ENCODE peak calls at places on chromosomes 6 and 20, in ten cellular contexts. One of them, this sample, is unnamed.

GRCh38 chr6:106556368-106556960 is 72.8 kb downstream of the RTN4IP1 start:
- DNase-seq in progenitor cell of endocrine pancreas: no peak
- DNase-seq in CD4-positive, alpha-beta T cell: no peak
- DNase-seq in activated CD4-positive, alpha-beta T cell treated with anti-CD3 and anti-CD28 coated beads for 48 hours: no peak
- DNase-seq in effector CD4-positive, alpha-beta T cell: no peak
- DNase-seq in AML-193: peak
- DNase-seq in NT2/D1: no peak
- DNase-seq in NCI-H2029 treated with DMSO at 0.1 percent for 48 hours: no peak
- DNase-seq in sciatic nerve: no peak
- DNase-seq in effector CD8-positive, alpha-beta T cell: no peak
- DNase-seq in this sample: no peak

GRCh38 chr20:32040142-32040953 is 11.7 kb upstream of the HCK start:
- DNase-seq in progenitor cell of endocrine pancreas: no peak
- DNase-seq in CD4-positive, alpha-beta T cell: no peak
- DNase-seq in activated CD4-positive, alpha-beta T cell treated with anti-CD3 and anti-CD28 coated beads for 48 hours: no peak
- DNase-seq in effector CD4-positive, alpha-beta T cell: no peak
- DNase-seq in AML-193: peak
- DNase-seq in NT2/D1: no peak
- DNase-seq in NCI-H2029 treated with DMSO at 0.1 percent for 48 hours: no peak
- DNase-seq in sciatic nerve: no peak
- DNase-seq in effector CD8-positive, alpha-beta T cell: no peak
- DNase-seq in this sample: no peak

GRCh38 chr6:159989882-159990480 is 21.1 kb downstream of the IGF2R start:
- DNase-seq in progenitor cell of endocrine pancreas: no peak
- DNase-seq in CD4-positive, alpha-beta T cell: no peak
- DNase-seq in activated CD4-positive, alpha-beta T cell treated with anti-CD3 and anti-CD28 coated beads for 48 hours: no peak
- DNase-seq in effector CD4-positive, alpha-beta T cell: no peak
- DNase-seq in AML-193: peak
- DNase-seq in NT2/D1: no peak
- DNase-seq in NCI-H2029 treated with DMSO at 0.1 percent for 48 hours: no peak
- DNase-seq in sciatic nerve: no peak
- DNase-seq in effector CD8-positive, alpha-beta T cell: no peak
- DNase-seq in this sample: no peak

GRCh38 chr20:5474646-5475550 is 158.1 kb upstream of the PROKR2 start:
- DNase-seq in progenitor cell of endocrine pancreas: no peak
- DNase-seq in CD4-positive, alpha-beta T cell: no peak
- DNase-seq in activated CD4-positive, alpha-beta T cell treated with anti-CD3 and anti-CD28 coated beads for 48 hours: no peak
- DNase-seq in effector CD4-positive, alpha-beta T cell: no peak
- DNase-seq in AML-193: no peak
- DNase-seq in NT2/D1: no peak
- DNase-seq in NCI-H2029 treated with DMSO at 0.1 percent for 48 hours: peak
- DNase-seq in sciatic nerve: no peak
- DNase-seq in effector CD8-positive, alpha-beta T cell: no peak
- DNase-seq in this sample: no peak

GRCh38 chr6:158026054-158026900 is 44.6 kb downstream of the SYNJ2 start:
- DNase-seq in progenitor cell of endocrine pancreas: no peak
- DNase-seq in CD4-positive, alpha-beta T cell: peak
- DNase-seq in activated CD4-positive, alpha-beta T cell treated with anti-CD3 and anti-CD28 coated beads for 48 hours: peak
- DNase-seq in effector CD4-positive, alpha-beta T cell: peak
- DNase-seq in AML-193: peak
- DNase-seq in NT2/D1: no peak
- DNase-seq in NCI-H2029 treated with DMSO at 0.1 percent for 48 hours: peak
- DNase-seq in sciatic nerve: peak
- DNase-seq in effector CD8-positive, alpha-beta T cell: peak
- DNase-seq in this sample: peak

GRCh38 chr20:10328897-10329255 is 105.1 kb downstream of the MKKS start:
- DNase-seq in progenitor cell of endocrine pancreas: no peak
- DNase-seq in CD4-positive, alpha-beta T cell: no peak
- DNase-seq in activated CD4-positive, alpha-beta T cell treated with anti-CD3 and anti-CD28 coated beads for 48 hours: no peak
- DNase-seq in effector CD4-positive, alpha-beta T cell: no peak
- DNase-seq in AML-193: no peak
- DNase-seq in NT2/D1: no peak
- DNase-seq in NCI-H2029 treated with DMSO at 0.1 percent for 48 hours: peak
- DNase-seq in sciatic nerve: no peak
- DNase-seq in effector CD8-positive, alpha-beta T cell: no peak
- DNase-seq in this sample: no peak

GRCh38 chr20:53154540-53154939 is 182.4 kb downstream of the TSHZ2 start:
- DNase-seq in progenitor cell of endocrine pancreas: no peak
- DNase-seq in CD4-positive, alpha-beta T cell: no peak
- DNase-seq in activated CD4-positive, alpha-beta T cell treated with anti-CD3 and anti-CD28 coated beads for 48 hours: no peak
- DNase-seq in effector CD4-positive, alpha-beta T cell: no peak
- DNase-seq in AML-193: no peak
- DNase-seq in NT2/D1: no peak
- DNase-seq in NCI-H2029 treated with DMSO at 0.1 percent for 48 hours: no peak
- DNase-seq in sciatic nerve: no peak
- DNase-seq in effector CD8-positive, alpha-beta T cell: no peak
- DNase-seq in this sample: no peak

GRCh38 chr6:45163952-45164766 is 164.0 kb upstream of the RUNX2 start:
- DNase-seq in progenitor cell of endocrine pancreas: no peak
- DNase-seq in CD4-positive, alpha-beta T cell: no peak
- DNase-seq in activated CD4-positive, alpha-beta T cell treated with anti-CD3 and anti-CD28 coated beads for 48 hours: peak
- DNase-seq in effector CD4-positive, alpha-beta T cell: no peak
- DNase-seq in AML-193: no peak
- DNase-seq in NT2/D1: no peak
- DNase-seq in NCI-H2029 treated with DMSO at 0.1 percent for 48 hours: no peak
- DNase-seq in sciatic nerve: no peak
- DNase-seq in effector CD8-positive, alpha-beta T cell: no peak
- DNase-seq in this sample: no peak

GRCh38 chr6:35050291-35050987 is 90.7 kb downstream of the TCP11 start:
- DNase-seq in progenitor cell of endocrine pancreas: no peak
- DNase-seq in CD4-positive, alpha-beta T cell: no peak
- DNase-seq in activated CD4-positive, alpha-beta T cell treated with anti-CD3 and anti-CD28 coated beads for 48 hours: no peak
- DNase-seq in effector CD4-positive, alpha-beta T cell: no peak
- DNase-seq in AML-193: no peak
- DNase-seq in NT2/D1: no peak
- DNase-seq in NCI-H2029 treated with DMSO at 0.1 percent for 48 hours: peak
- DNase-seq in sciatic nerve: no peak
- DNase-seq in effector CD8-positive, alpha-beta T cell: no peak
- DNase-seq in this sample: no peak

GRCh38 chr6:107466062-107466461 is 6.7 kb upstream of the PDSS2 start:
- DNase-seq in progenitor cell of endocrine pancreas: no peak
- DNase-seq in CD4-positive, alpha-beta T cell: no peak
- DNase-seq in activated CD4-positive, alpha-beta T cell treated with anti-CD3 and anti-CD28 coated beads for 48 hours: no peak
- DNase-seq in effector CD4-positive, alpha-beta T cell: no peak
- DNase-seq in AML-193: no peak
- DNase-seq in NT2/D1: no peak
- DNase-seq in NCI-H2029 treated with DMSO at 0.1 percent for 48 hours: no peak
- DNase-seq in sciatic nerve: no peak
- DNase-seq in effector CD8-positive, alpha-beta T cell: no peak
- DNase-seq in this sample: no peak

GRCh38 chr20:35630636-35631035 is 15.0 kb downstream of the SPAG4 start:
- DNase-seq in progenitor cell of endocrine pancreas: no peak
- DNase-seq in CD4-positive, alpha-beta T cell: no peak
- DNase-seq in activated CD4-positive, alpha-beta T cell treated with anti-CD3 and anti-CD28 coated beads for 48 hours: no peak
- DNase-seq in effector CD4-positive, alpha-beta T cell: no peak
- DNase-seq in AML-193: no peak
- DNase-seq in NT2/D1: no peak
- DNase-seq in NCI-H2029 treated with DMSO at 0.1 percent for 48 hours: no peak
- DNase-seq in sciatic nerve: peak
- DNase-seq in effector CD8-positive, alpha-beta T cell: no peak
- DNase-seq in this sample: no peak

GRCh38 chr6:156948807-156949206 is 171.6 kb downstream of the ARID1B start:
- DNase-seq in progenitor cell of endocrine pancreas: no peak
- DNase-seq in CD4-positive, alpha-beta T cell: no peak
- DNase-seq in activated CD4-positive, alpha-beta T cell treated with anti-CD3 and anti-CD28 coated beads for 48 hours: no peak
- DNase-seq in effector CD4-positive, alpha-beta T cell: no peak
- DNase-seq in AML-193: no peak
- DNase-seq in NT2/D1: no peak
- DNase-seq in NCI-H2029 treated with DMSO at 0.1 percent for 48 hours: no peak
- DNase-seq in sciatic nerve: no peak
- DNase-seq in effector CD8-positive, alpha-beta T cell: no peak
- DNase-seq in this sample: no peak

GRCh38 chr6:3741477-3741871 is 10.0 kb downstream of the PXDC1 start:
- DNase-seq in progenitor cell of endocrine pancreas: no peak
- DNase-seq in CD4-positive, alpha-beta T cell: no peak
- DNase-seq in activated CD4-positive, alpha-beta T cell treated with anti-CD3 and anti-CD28 coated beads for 48 hours: no peak
- DNase-seq in effector CD4-positive, alpha-beta T cell: no peak
- DNase-seq in AML-193: no peak
- DNase-seq in NT2/D1: no peak
- DNase-seq in NCI-H2029 treated with DMSO at 0.1 percent for 48 hours: peak
- DNase-seq in sciatic nerve: peak
- DNase-seq in effector CD8-positive, alpha-beta T cell: no peak
- DNase-seq in this sample: no peak

GRCh38 chr20:252801-253200 is 4.7 kb upstream of the DEFB132 start:
- DNase-seq in progenitor cell of endocrine pancreas: no peak
- DNase-seq in CD4-positive, alpha-beta T cell: no peak
- DNase-seq in activated CD4-positive, alpha-beta T cell treated with anti-CD3 and anti-CD28 coated beads for 48 hours: no peak
- DNase-seq in effector CD4-positive, alpha-beta T cell: no peak
- DNase-seq in AML-193: no peak
- DNase-seq in NT2/D1: no peak
- DNase-seq in NCI-H2029 treated with DMSO at 0.1 percent for 48 hours: no peak
- DNase-seq in sciatic nerve: no peak
- DNase-seq in effector CD8-positive, alpha-beta T cell: no peak
- DNase-seq in this sample: no peak

GRCh38 chr6:118509009-118509617 is 39.0 kb upstream of the PLN start:
- DNase-seq in progenitor cell of endocrine pancreas: no peak
- DNase-seq in CD4-positive, alpha-beta T cell: no peak
- DNase-seq in activated CD4-positive, alpha-beta T cell treated with anti-CD3 and anti-CD28 coated beads for 48 hours: no peak
- DNase-seq in effector CD4-positive, alpha-beta T cell: no peak
- DNase-seq in AML-193: peak
- DNase-seq in NT2/D1: peak
- DNase-seq in NCI-H2029 treated with DMSO at 0.1 percent for 48 hours: peak
- DNase-seq in sciatic nerve: no peak
- DNase-seq in effector CD8-positive, alpha-beta T cell: no peak
- DNase-seq in this sample: no peak

GRCh38 chr6:157532963-157533362 is 152.0 kb downstream of the ZDHHC14 start:
- DNase-seq in progenitor cell of endocrine pancreas: no peak
- DNase-seq in CD4-positive, alpha-beta T cell: no peak
- DNase-seq in activated CD4-positive, alpha-beta T cell treated with anti-CD3 and anti-CD28 coated beads for 48 hours: no peak
- DNase-seq in effector CD4-positive, alpha-beta T cell: no peak
- DNase-seq in AML-193: no peak
- DNase-seq in NT2/D1: no peak
- DNase-seq in NCI-H2029 treated with DMSO at 0.1 percent for 48 hours: no peak
- DNase-seq in sciatic nerve: no peak
- DNase-seq in effector CD8-positive, alpha-beta T cell: no peak
- DNase-seq in this sample: no peak

GRCh38 chr20:23754731-23755130 is 4.0 kb upstream of the CST1 start:
- DNase-seq in progenitor cell of endocrine pancreas: no peak
- DNase-seq in CD4-positive, alpha-beta T cell: no peak
- DNase-seq in activated CD4-positive, alpha-beta T cell treated with anti-CD3 and anti-CD28 coated beads for 48 hours: no peak
- DNase-seq in effector CD4-positive, alpha-beta T cell: no peak
- DNase-seq in AML-193: no peak
- DNase-seq in NT2/D1: no peak
- DNase-seq in NCI-H2029 treated with DMSO at 0.1 percent for 48 hours: no peak
- DNase-seq in sciatic nerve: no peak
- DNase-seq in effector CD8-positive, alpha-beta T cell: no peak
- DNase-seq in this sample: no peak

GRCh38 chr20:10671221-10671849 is 2.5 kb downstream of the JAG1 start:
- DNase-seq in progenitor cell of endocrine pancreas: peak
- DNase-seq in CD4-positive, alpha-beta T cell: no peak
- DNase-seq in activated CD4-positive, alpha-beta T cell treated with anti-CD3 and anti-CD28 coated beads for 48 hours: peak
- DNase-seq in effector CD4-positive, alpha-beta T cell: no peak
- DNase-seq in AML-193: peak
- DNase-seq in NT2/D1: no peak
- DNase-seq in NCI-H2029 treated with DMSO at 0.1 percent for 48 hours: no peak
- DNase-seq in sciatic nerve: peak
- DNase-seq in effector CD8-positive, alpha-beta T cell: no peak
- DNase-seq in this sample: no peak

GRCh38 chr6:31308050-31308844 is 36.4 kb upstream of the HLA-C start:
- DNase-seq in progenitor cell of endocrine pancreas: peak
- DNase-seq in CD4-positive, alpha-beta T cell: peak
- DNase-seq in activated CD4-positive, alpha-beta T cell treated with anti-CD3 and anti-CD28 coated beads for 48 hours: peak
- DNase-seq in effector CD4-positive, alpha-beta T cell: peak
- DNase-seq in AML-193: no peak
- DNase-seq in NT2/D1: peak
- DNase-seq in NCI-H2029 treated with DMSO at 0.1 percent for 48 hours: peak
- DNase-seq in sciatic nerve: no peak
- DNase-seq in effector CD8-positive, alpha-beta T cell: peak
- DNase-seq in this sample: peak

GRCh38 chr6:2839195-2839981 is 2.3 kb downstream of the SERPINB1 start:
- DNase-seq in progenitor cell of endocrine pancreas: no peak
- DNase-seq in CD4-positive, alpha-beta T cell: no peak
- DNase-seq in activated CD4-positive, alpha-beta T cell treated with anti-CD3 and anti-CD28 coated beads for 48 hours: no peak
- DNase-seq in effector CD4-positive, alpha-beta T cell: no peak
- DNase-seq in AML-193: peak
- DNase-seq in NT2/D1: no peak
- DNase-seq in NCI-H2029 treated with DMSO at 0.1 percent for 48 hours: no peak
- DNase-seq in sciatic nerve: no peak
- DNase-seq in effector CD8-positive, alpha-beta T cell: no peak
- DNase-seq in this sample: no peak

GRCh38 chr20:7665311-7665863 is 274.9 kb downstream of the HAO1 start:
- DNase-seq in progenitor cell of endocrine pancreas: no peak
- DNase-seq in CD4-positive, alpha-beta T cell: no peak
- DNase-seq in activated CD4-positive, alpha-beta T cell treated with anti-CD3 and anti-CD28 coated beads for 48 hours: no peak
- DNase-seq in effector CD4-positive, alpha-beta T cell: no peak
- DNase-seq in AML-193: no peak
- DNase-seq in NT2/D1: no peak
- DNase-seq in NCI-H2029 treated with DMSO at 0.1 percent for 48 hours: no peak
- DNase-seq in sciatic nerve: no peak
- DNase-seq in effector CD8-positive, alpha-beta T cell: no peak
- DNase-seq in this sample: no peak

GRCh38 chr6:77105091-77105490 is 358.2 kb downstream of the HTR1B start:
- DNase-seq in progenitor cell of endocrine pancreas: no peak
- DNase-seq in CD4-positive, alpha-beta T cell: no peak
- DNase-seq in activated CD4-positive, alpha-beta T cell treated with anti-CD3 and anti-CD28 coated beads for 48 hours: no peak
- DNase-seq in effector CD4-positive, alpha-beta T cell: no peak
- DNase-seq in AML-193: no peak
- DNase-seq in NT2/D1: no peak
- DNase-seq in NCI-H2029 treated with DMSO at 0.1 percent for 48 hours: no peak
- DNase-seq in sciatic nerve: no peak
- DNase-seq in effector CD8-positive, alpha-beta T cell: no peak
- DNase-seq in this sample: no peak